ENCODE peak calls at places on chromosomes 5 and 9, in five cellular contexts. I, Z, N, U and R are unnamed samples.

GRCh38 chr5:138573949-138574670 is 1.1 kb downstream of the HSPA9 start:
- DNase-seq in N (no peak), Z (no peak), U (no peak), I (no peak), R (no peak)

GRCh38 chr9:3682186-3682585 is 156.4 kb upstream of the RFX3 start:
- DNase-seq in N (no peak), U (no peak), I (no peak), Z (no peak), R (no peak)

GRCh38 chr5:91058575-91058974 is 324.5 kb downstream of the ARRDC3 start:
- DNase-seq in Z (no peak), I (no peak), U (no peak), N (no peak), R (no peak)

GRCh38 chr5:32029291-32029690 is 144.8 kb downstream of the GOLPH3 start:
- DNase-seq in U (no peak), N (no peak), Z (no peak), I (no peak), R (no peak)

GRCh38 chr5:168291961-168292782 is 727 bp downstream of the WWC1 start:
- DNase-seq in I (no peak), U (no peak), N (no peak), Z (no peak), R (peak)

GRCh38 chr9:89536145-89536574 is 38.2 kb upstream of the SEMA4D start:
- DNase-seq in U (no peak), Z (no peak), N (no peak), I (no peak), R (no peak)

GRCh38 chr9:25677301-25678146 is 720 bp downstream of the TUSC1 start:
- DNase-seq in U (no peak), I (no peak), N (no peak), Z (no peak), R (no peak)

GRCh38 chr5:107968465-107968864 is 297.7 kb upstream of the EFNA5 start:
- DNase-seq in Z (no peak), I (no peak), U (no peak), N (no peak), R (no peak)

GRCh38 chr5:170769898-170770416 is 13.6 kb upstream of the GABRP start:
- DNase-seq in Z (no peak), U (no peak), I (no peak), N (no peak), R (no peak)

GRCh38 chr9:68997676-68998075 is 16.2 kb downstream of the PRKACG start:
- DNase-seq in I (no peak), Z (no peak), N (no peak), U (no peak), R (no peak)

GRCh38 chr5:114185274-114185673 is 176.6 kb upstream of the KCNN2 start:
- DNase-seq in U (no peak), Z (no peak), N (no peak), I (no peak), R (no peak)

GRCh38 chr5:87828545-87829213 is 415.9 kb upstream of the CCNH start:
- DNase-seq in N (no peak), Z (no peak), I (no peak), U (no peak), R (no peak)

GRCh38 chr5:151141535-151141934 is 16.0 kb downstream of the ANXA6 start:
- DNase-seq in I (no peak), N (no peak), Z (no peak), U (no peak), R (peak)

GRCh38 chr9:121637441-121638222 is 13.8 kb upstream of the DAB2IP start:
- DNase-seq in I (no peak), Z (no peak), U (no peak), N (no peak), R (no peak)

GRCh38 chr5:134249469-134250379 is 23.9 kb upstream of the PPP2CA start:
- DNase-seq in N (no peak), I (no peak), Z (no peak), U (no peak), R (no peak)

GRCh38 chr5:32687167-32687831 is 23.8 kb upstream of the NPR3 start:
- DNase-seq in I (no peak), U (no peak), Z (no peak), N (no peak), R (no peak)

GRCh38 chr9:97697837-97698236 is 697 bp upstream of the XPA start:
- DNase-seq in Z (no peak), U (no peak), N (no peak), I (no peak), R (no peak)

GRCh38 chr9:3511537-3511936 is 14.3 kb downstream of the RFX3 start:
- DNase-seq in N (no peak), Z (no peak), U (no peak), I (peak), R (no peak)

GRCh38 chr5:134090482-134090881 is 24.0 kb upstream of the TCF7 start:
- DNase-seq in I (no peak), Z (no peak), U (no peak), N (no peak), R (no peak)

GRCh38 chr5:100641833-100642232 is 106.7 kb downstream of the FAM174A start:
- DNase-seq in U (no peak), N (no peak), Z (no peak), I (no peak), R (no peak)

GRCh38 chr5:171633776-171634470 is 151.7 kb upstream of the SMIM23 start:
- DNase-seq in Z (peak), U (no peak), N (no peak), I (no peak), R (no peak)

GRCh38 chr5:143225511-143225910 is 178.0 kb downstream of the NR3C1 start:
- DNase-seq in N (no peak), U (no peak), Z (no peak), I (no peak), R (no peak)

GRCh38 chr5:59660737-59661136 is 232.8 kb downstream of the PDE4D start:
- DNase-seq in N (no peak), U (no peak), Z (no peak), I (no peak), R (no peak)

GRCh38 chr5:172864747-172865146 is 30.7 kb downstream of the ERGIC1 start:
- DNase-seq in Z (no peak), I (no peak), N (no peak), U (no peak), R (no peak)

DNA sequence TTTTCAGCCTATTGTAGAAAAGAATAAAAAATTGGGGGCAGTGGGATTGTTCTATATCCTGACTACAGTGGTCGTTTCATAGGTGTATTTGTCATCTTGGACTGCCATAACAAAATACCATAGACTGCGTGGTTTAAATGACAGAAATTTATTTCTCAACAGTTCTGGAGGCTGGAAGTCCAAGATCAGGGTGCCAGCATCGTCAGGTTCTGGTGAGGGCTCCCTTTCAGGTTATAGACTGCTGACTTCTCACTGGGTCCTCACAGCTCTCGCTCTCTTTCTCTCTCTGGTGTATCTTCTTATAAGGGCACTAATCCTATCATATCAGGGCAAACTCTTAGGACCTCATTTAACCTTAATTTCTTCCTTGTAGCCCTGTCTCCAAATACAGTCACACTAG is 356.7 kb upstream of the TRPC7 start:
- DNase-seq in U (no peak), N (no peak), I (no peak), Z (no peak), R (no peak)
- TF ChIP-seq YY1 in U (no peak), N (no peak), I (no peak), Z (no peak), R (no peak)

GRCh38 chr9:85505612-85506011 is 236.1 kb downstream of the AGTPBP1 start:
- DNase-seq in Z (no peak), U (no peak), N (no peak), I (no peak), R (no peak)

GRCh38 chr9:85501474-85501873 is 240.3 kb downstream of the AGTPBP1 start:
- DNase-seq in Z (no peak), I (no peak), U (no peak), N (no peak), R (no peak)

GRCh38 chr9:85508616-85509015 is 233.1 kb downstream of the AGTPBP1 start:
- DNase-seq in N (no peak), Z (no peak), U (no peak), I (peak), R (no peak)

GRCh38 chr9:85502815-85503643 is 238.7 kb downstream of the AGTPBP1 start:
- DNase-seq in N (no peak), Z (no peak), U (no peak), I (no peak), R (no peak)
- TF ChIP-seq YY1 in N (no peak), Z (no peak), U (no peak), I (no peak), R (no peak)

GRCh38 chr5:93192683-93193082 is 388.3 kb downstream of the NR2F1-AS1 start:
- DNase-seq in I (no peak), U (no peak), Z (no peak), N (peak), R (no peak)

GRCh38 chr5:93191016-93191415 is 390.0 kb downstream of the NR2F1-AS1 start:
- DNase-seq in I (no peak), N (no peak), U (no peak), Z (no peak), R (no peak)

GRCh38 chr5:93193756-93194155 is 387.3 kb downstream of the NR2F1-AS1 start:
- DNase-seq in I (no peak), N (no peak), U (no peak), Z (no peak), R (no peak)

GRCh38 chr5:93191426-93191825 is 389.6 kb downstream of the NR2F1-AS1 start:
- DNase-seq in N (no peak), U (no peak), I (no peak), Z (no peak), R (no peak)

DNA sequence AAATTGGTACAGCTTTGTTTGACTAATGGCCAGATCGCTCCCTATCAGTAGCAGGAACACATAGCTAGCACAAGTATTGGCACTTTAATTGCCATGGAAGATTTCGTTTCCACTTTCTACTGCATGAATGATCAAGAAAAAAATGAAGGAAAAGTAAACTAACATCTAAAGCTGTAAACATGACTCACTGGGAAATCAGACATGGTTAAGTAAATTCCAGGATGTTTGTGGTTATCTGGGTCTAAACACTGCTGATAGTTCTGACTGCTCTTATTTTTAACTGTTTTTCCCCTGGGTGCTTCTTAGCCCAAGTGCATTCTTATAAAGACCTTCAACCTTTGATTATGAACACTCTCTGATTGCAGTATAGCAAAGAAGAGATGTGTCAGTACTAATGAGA is 388.9 kb downstream of the NR2F1-AS1 start:
- DNase-seq in U (no peak), N (peak), I (peak), Z (no peak), R (no peak)
- TF ChIP-seq YY1 in U (no peak), N (no peak), I (no peak), Z (no peak), R (no peak)

DNA sequence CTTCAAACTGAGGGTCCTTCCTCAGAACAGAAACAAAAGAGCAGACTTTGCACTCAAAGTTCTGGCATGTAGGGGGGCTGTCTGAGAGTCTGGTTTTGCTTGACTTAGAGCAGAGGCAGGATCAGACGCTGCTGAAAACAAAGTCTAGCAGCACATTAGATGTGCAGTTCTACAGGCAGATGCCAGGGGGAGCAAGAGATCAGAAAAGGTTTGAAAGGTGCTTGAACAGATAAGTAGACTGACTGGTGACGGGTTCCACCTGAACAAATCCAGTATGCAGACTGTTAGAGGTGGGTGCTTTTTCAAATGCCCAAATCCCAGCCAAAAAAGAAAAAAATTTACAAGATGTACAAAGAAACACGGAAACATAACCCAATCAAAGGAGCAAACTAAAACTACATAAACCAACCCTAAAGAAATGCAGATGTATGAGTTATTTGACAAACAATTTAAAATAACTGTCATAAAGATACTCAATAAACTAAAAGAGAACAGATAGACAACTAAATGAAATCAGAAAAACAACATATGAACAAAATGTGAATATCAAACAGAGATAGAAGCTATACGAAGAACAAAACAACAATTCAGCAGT is 194.7 kb upstream of the FREM1 start:
- DNase-seq in Z (no peak), I (peak), N (peak), U (peak), R (no peak)
- TF ChIP-seq YY1 in Z (no peak), I (no peak), N (no peak), U (no peak), R (no peak)

GRCh38 chr5:53166101-53166500 is 56.5 kb upstream of the MOCS2 start:
- DNase-seq in N (no peak), I (no peak), Z (no peak), U (no peak), R (no peak)

GRCh38 chr5:53164478-53165165 is 55.1 kb upstream of the MOCS2 start:
- DNase-seq in Z (no peak), N (no peak), I (peak), U (no peak), R (no peak)

GRCh38 chr5:53169933-53170332 is 60.4 kb upstream of the MOCS2 start:
- DNase-seq in I (no peak), N (no peak), U (no peak), Z (no peak), R (no peak)

GRCh38 chr5:53170748-53171349 is 61.3 kb upstream of the MOCS2 start:
- DNase-seq in U (peak), I (peak), Z (no peak), N (peak), R (no peak)

GRCh38 chr5:53167836-53168235 is 58.3 kb upstream of the MOCS2 start:
- DNase-seq in N (no peak), U (no peak), Z (no peak), I (no peak), R (no peak)
- TF ChIP-seq YY1 in N (no peak), U (no peak), Z (no peak), I (no peak), R (no peak)

DNA sequence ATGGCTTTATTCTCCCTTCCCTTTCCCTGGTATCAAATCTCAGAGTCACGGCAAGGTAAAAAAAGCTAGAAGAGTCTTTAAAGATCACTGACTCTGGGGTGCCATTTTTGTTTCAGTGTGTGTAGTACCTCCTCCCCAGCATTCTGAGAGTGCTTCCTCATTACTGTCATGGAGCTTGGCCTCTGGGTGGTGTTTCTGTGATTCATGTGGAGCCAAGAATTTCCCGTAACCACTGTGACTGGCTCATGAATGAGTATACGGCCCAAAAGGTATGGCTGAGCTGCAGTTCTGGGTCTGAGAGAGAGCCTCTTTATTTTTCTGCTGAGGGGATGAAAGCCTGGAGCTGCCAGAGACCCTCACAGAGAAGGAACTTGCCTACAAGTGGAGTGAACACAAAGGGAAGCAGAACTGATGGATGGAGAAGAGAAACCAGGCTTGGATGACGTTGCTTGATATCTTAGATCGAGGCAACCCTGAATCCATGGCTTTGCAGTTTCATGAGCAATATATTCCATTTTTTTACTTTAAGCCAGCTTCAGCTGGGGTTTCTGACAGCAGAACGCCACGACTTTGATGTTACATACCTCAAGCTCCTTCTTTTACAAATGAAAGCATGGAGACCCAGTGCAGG is 85.6 kb downstream of the PTTG1 start:
- DNase-seq in U (no peak), N (no peak), Z (no peak), I (no peak), R (no peak)
- TF ChIP-seq YY1 in U (no peak), N (no peak), Z (peak), I (no peak), R (no peak)

GRCh38 chr5:115543365-115543700 is 1.2 kb downstream of the FEM1C start:
- DNase-seq in I (peak), Z (no peak), U (no peak), N (no peak), R (no peak)
- TF ChIP-seq YY1 in I (no peak), Z (no peak), U (no peak), N (no peak), R (no peak)

GRCh38 chr5:77630246-77631165 is 8.0 kb downstream of the OTP start:
- DNase-seq in I (peak), Z (no peak), U (no peak), N (peak), R (peak)

GRCh38 chr5:77632526-77633268 is 5.8 kb downstream of the OTP start:
- DNase-seq in Z (no peak), N (no peak), I (no peak), U (no peak), R (no peak)

GRCh38 chr5:77628840-77629552 is 9.5 kb downstream of the OTP start:
- DNase-seq in N (no peak), Z (no peak), I (no peak), U (no peak), R (peak)

GRCh38 chr5:77629553-77630245 is 8.8 kb downstream of the OTP start:
- DNase-seq in N (no peak), U (no peak), I (no peak), Z (no peak), R (peak)

GRCh38 chr5:77631166-77631582 is 7.3 kb downstream of the OTP start:
- DNase-seq in Z (peak), U (no peak), I (no peak), N (no peak), R (no peak)
- TF ChIP-seq YY1 in Z (peak), U (no peak), I (no peak), N (no peak), R (no peak)